ENCODE peak calls at places on chromosomes 1 and 21, in seven cellular contexts. S, T, E, F, V, D and A are unnamed samples.

GRCh38 chr1:162535501-162535900 is 26.0 kb upstream of the UAP1 start:
- DNase-seq in S (no peak), D (no peak), V (no peak), T (no peak), E (no peak), F (no peak), A (no peak)

GRCh38 chr1:247857069-247857985 is at the start of gene TRIM58:
- DNase-seq in E (no peak), S (no peak), V (peak), D (no peak), F (peak), T (no peak), A (peak)

GRCh38 chr1:159803946-159804695 is 2.0 kb downstream of the FCRL6 start:
- DNase-seq in E (no peak), D (no peak), T (no peak), V (no peak), F (no peak), S (no peak), A (no peak)

GRCh38 chr1:178150610-178151009 is 56.7 kb downstream of the RASAL2 start:
- DNase-seq in D (no peak), E (no peak), T (no peak), V (no peak), F (no peak), S (no peak), A (no peak)

GRCh38 chr1:113808450-113809195 is 3.7 kb downstream of the RSBN1 start:
- DNase-seq in F (no peak), D (no peak), V (no peak), E (no peak), S (no peak), T (no peak), A (no peak)

GRCh38 chr1:239593527-239593926 is 207.2 kb downstream of the CHRM3 start:
- DNase-seq in S (no peak), F (no peak), T (no peak), V (no peak), D (no peak), E (no peak), A (no peak)

GRCh38 chr1:206050655-206051235 is 2.2 kb upstream of the RHEX start:
- DNase-seq in S (peak), D (no peak), V (no peak), F (no peak), T (peak), E (no peak), A (no peak)

GRCh38 chr1:8712413-8713229 is 104.8 kb downstream of the RERE start:
- DNase-seq in E (no peak), T (peak), S (no peak), F (no peak), V (peak), D (no peak), A (no peak)

GRCh38 chr1:170668301-170668789 is 4.4 kb downstream of the PRRX1 start:
- DNase-seq in S (no peak), T (no peak), E (peak), F (no peak), D (no peak), V (no peak), A (no peak)

GRCh38 chr1:27862671-27863551 is 9.4 kb upstream of the THEMIS2 start:
- DNase-seq in F (no peak), V (peak), T (peak), D (peak), E (no peak), S (no peak), A (peak)

GRCh38 chr1:225737179-225737578 is 40.4 kb upstream of the SRP9 start:
- DNase-seq in S (no peak), V (no peak), E (no peak), F (no peak), T (no peak), D (no peak), A (peak)

GRCh38 chr1:12372180-12372579 is 142.3 kb downstream of the VPS13D start:
- DNase-seq in S (no peak), T (no peak), E (no peak), F (no peak), D (no peak), V (no peak), A (no peak)

GRCh38 chr21:36733857-36734256 is 34.9 kb downstream of the SIM2 start:
- DNase-seq in S (no peak), D (no peak), E (no peak), V (no peak), F (no peak), T (no peak), A (no peak)

GRCh38 chr1:194024659-194025058 is 838.2 kb upstream of the B3GALT2 start:
- DNase-seq in F (no peak), E (no peak), S (no peak), V (no peak), D (no peak), T (peak), A (no peak)

GRCh38 chr1:5485968-5486665 is 506.1 kb downstream of the NPHP4 start:
- DNase-seq in D (no peak), S (no peak), F (no peak), V (no peak), E (no peak), T (no peak), A (no peak)

GRCh38 chr1:246418565-246419312 is 88.3 kb downstream of the SMYD3 start:
- DNase-seq in E (no peak), D (no peak), F (no peak), T (no peak), S (no peak), V (no peak), A (no peak)

GRCh38 chr1:155139895-155140629 is at the start of gene DPM3:
- DNase-seq in D (peak), V (peak), F (peak), S (peak), T (peak), E (peak), A (peak)

GRCh38 chr1:41537788-41538351 is 53.4 kb upstream of the EDN2 start:
- DNase-seq in T (peak), D (peak), S (no peak), F (no peak), E (peak), V (no peak), A (peak)

GRCh38 chr1:214364335-214364734 is 83.4 kb downstream of the SMYD2 start:
- DNase-seq in T (no peak), F (no peak), S (no peak), D (no peak), E (no peak), V (no peak), A (no peak)

GRCh38 chr21:38561613-38562012 is 63.3 kb upstream of the ERG start:
- DNase-seq in F (no peak), T (no peak), E (no peak), S (no peak), D (no peak), V (no peak), A (no peak)

GRCh38 chr1:155645024-155645423 is 35.0 kb downstream of the MSTO1 start:
- DNase-seq in V (no peak), F (no peak), S (no peak), D (no peak), T (no peak), E (no peak), A (no peak)

GRCh38 chr1:67690411-67690810 is 5.4 kb downstream of the GADD45A start:
- DNase-seq in T (no peak), S (no peak), E (no peak), D (no peak), F (no peak), V (no peak), A (no peak)

GRCh38 chr21:41960386-41960785 is 6.6 kb upstream of the C2CD2 start:
- DNase-seq in V (no peak), D (no peak), S (no peak), F (no peak), T (no peak), E (no peak), A (no peak)

GRCh38 chr1:235127774-235128452 is 724 bp downstream of the TOMM20 start:
- DNase-seq in F (no peak), E (no peak), S (no peak), V (no peak), D (no peak), T (peak), A (no peak)

GRCh38 chr1:209652121-209652742 is at the start of gene LAMB3:
- DNase-seq in T (no peak), D (peak), S (no peak), V (peak), E (no peak), F (no peak), A (peak)

GRCh38 chr1:219755234-219755633 is 142.3 kb upstream of the ZC3H11B start:
- DNase-seq in D (no peak), V (no peak), S (no peak), E (no peak), T (no peak), F (no peak), A (no peak)